ENCODE peak calls at places on chromosomes 7 and 10, in six cellular contexts. K is CD8-positive, alpha-beta memory T cell; R is cardiac muscle cell; T is hepatocyte; X is epithelial cell of prostate; U is neural progenitor cell. J is an unnamed sample.

GRCh38 chr10:42866115-42866995 is 83.8 kb downstream of the BMS1 start:
- DNase-seq in K (peak), R (peak), T (peak), X (no peak), U (peak), J (peak)

GRCh38 chr7:84669177-84669732 is 474.7 kb upstream of the SEMA3A start:
- DNase-seq in K (no peak), R (peak), T (no peak), X (no peak), U (no peak), J (no peak)

GRCh38 chr10:124886195-124886594 is 55.7 kb upstream of the ZRANB1 start:
- DNase-seq in K (no peak), R (peak), T (peak), X (no peak), U (no peak), J (no peak)

GRCh38 chr7:101816499-101817030 is 861 bp upstream of the CUX1 start:
- DNase-seq in K (no peak), R (peak), T (peak), X (no peak), U (peak), J (peak)

GRCh38 chr10:105328441-105328840 is 687.4 kb downstream of the SORCS3 start:
- DNase-seq in K (no peak), R (no peak), T (peak), X (no peak), U (no peak), J (no peak)

GRCh38 chr7:132368246-132368900 is 207.9 kb downstream of the PLXNA4 start:
- DNase-seq in K (no peak), R (no peak), T (no peak), X (no peak), U (no peak), J (no peak)

GRCh38 chr10:122864901-122865300 is 14.5 kb downstream of the FAM24B start:
- DNase-seq in K (no peak), R (peak), T (no peak), X (no peak), U (no peak), J (no peak)

GRCh38 chr7:23418046-23418445 is 52.2 kb downstream of the IGF2BP3 start:
- DNase-seq in K (no peak), R (peak), T (no peak), X (no peak), U (no peak), J (no peak)

GRCh38 chr7:138907438-138907837 is 73.8 kb downstream of the KIAA1549 start:
- DNase-seq in K (no peak), R (no peak), T (no peak), X (no peak), U (no peak), J (no peak)

GRCh38 chr10:77605466-77605865 is 32.1 kb downstream of the KCNMA1 start:
- DNase-seq in K (no peak), R (no peak), T (no peak), X (no peak), U (peak), J (no peak)

GRCh38 chr10:78433722-78434535 is 400.3 kb downstream of the RPS24 start:
- DNase-seq in K (no peak), R (no peak), T (no peak), X (no peak), U (peak), J (no peak)

GRCh38 chr10:5948999-5949759 is 28.2 kb downstream of the IL15RA start:
- DNase-seq in K (no peak), R (peak), T (peak), X (no peak), U (peak), J (peak)

GRCh38 chr7:2471022-2471329 is 5.2 kb downstream of the GRIFIN start:
- DNase-seq in K (no peak), R (peak), T (no peak), X (peak), U (no peak), J (no peak)

GRCh38 chr7:138243430-138243829 is 167.2 kb downstream of the AKR1D1 start:
- DNase-seq in K (no peak), R (peak), T (peak), X (no peak), U (peak), J (peak)

GRCh38 chr7:89335490-89335889 is 540.0 kb upstream of the TEX47 start:
- DNase-seq in K (no peak), R (no peak), T (no peak), X (no peak), U (no peak), J (no peak)

GRCh38 chr10:43039629-43040481 is 37.0 kb upstream of the RET start:
- DNase-seq in K (no peak), R (peak), T (no peak), X (no peak), U (no peak), J (no peak)

GRCh38 chr7:69553190-69553589 is 45.1 kb upstream of the AUTS2 start:
- DNase-seq in K (no peak), R (no peak), T (no peak), X (no peak), U (no peak), J (no peak)

GRCh38 chr10:100970076-100970913 is 991 bp downstream of the SEMA4G start:
- DNase-seq in K (no peak), R (no peak), T (peak), X (no peak), U (peak), J (no peak)

GRCh38 chr10:60611291-60611747 is 167.0 kb upstream of the CDK1 start:
- DNase-seq in K (no peak), R (peak), T (peak), X (peak), U (no peak), J (no peak)

GRCh38 chr7:109092268-109092667 is 522.6 kb downstream of the DNAJB9 start:
- DNase-seq in K (no peak), R (no peak), T (no peak), X (no peak), U (no peak), J (no peak)